ENCODE peak calls at places on chromosomes 3 and 15, in five cellular contexts. O is sigmoid colon; H is naive thymus-derived CD4-positive, alpha-beta T cell; K is psoas muscle; Q is uterus. C is an unnamed sample. For H3K36me3 and H3K4me1, the result is how much of the 10 kb centered on the place peaks cover.

GRCh38 chr3:152298393-152299242 is 29.9 kb downstream of the MBNL1 start:
- DNase-seq in O (peak), H (peak), K (peak), Q (peak), C (peak)

GRCh38 chr3:64355473-64355872 is 130.2 kb upstream of the PRICKLE2 start:
- DNase-seq in O (no peak), H (no peak), K (no peak), Q (peak), C (no peak)

GRCh38 chr3:20027136-20027535 is 13.1 kb upstream of the KAT2B start:
- DNase-seq in O (no peak), H (no peak), K (no peak), Q (no peak), C (no peak)

GRCh38 chr3:14371573-14372474 is 30.6 kb upstream of the SLC6A6 start:
- DNase-seq in O (peak), H (no peak), K (peak), Q (peak), C (no peak)

GRCh38 chr3:69186575-69187093 is 64.2 kb upstream of the LMOD3 start:
- DNase-seq in O (no peak), H (no peak), K (no peak), Q (no peak), C (no peak)

GRCh38 chr15:67578020-67578600 is 35.6 kb downstream of the MAP2K5 start:
- DNase-seq in O (no peak), H (no peak), K (no peak), Q (no peak), C (no peak)

GRCh38 chr3:102299125-102299877 is 135.5 kb upstream of the ZPLD1 start:
- DNase-seq in O (no peak), H (no peak), K (no peak), Q (no peak), C (no peak)

GRCh38 chr15:57425842-57426241 is 49.5 kb downstream of the CGNL1 start:
- DNase-seq in O (no peak), H (no peak), K (no peak), Q (no peak), C (no peak)

GRCh38 chr3:102979682-102980378 is 545.0 kb downstream of the ZPLD1 start:
- DNase-seq in O (peak), H (no peak), K (peak), Q (peak), C (no peak)

GRCh38 chr15:99105516-99106341 is 849 bp downstream of the SYNM start:
- DNase-seq in O (peak), H (peak), K (peak), Q (peak), C (peak)

GRCh38 chr3:49013113-49013737 is 5.2 kb downstream of the DALRD3 start:
- DNase-seq in O (no peak), H (no peak), K (no peak), Q (no peak), C (peak)

GRCh38 chr3:71430941-71431552 is 152.5 kb downstream of the FOXP1 start:
- DNase-seq in O (no peak), H (no peak), K (no peak), Q (no peak), C (no peak)

GRCh38 chr3:69941439-69942176 is 57.9 kb upstream of the SAMMSON start:
- DNase-seq in O (no peak), H (no peak), K (no peak), Q (no peak), C (no peak)

GRCh38 chr15:43538091-43538490 is 20.7 kb downstream of the MAP1A start:
- DNase-seq in O (no peak), H (no peak), K (no peak), Q (no peak), C (no peak)

GRCh38 chr15:53272116-53272515 is 482.0 kb upstream of the ONECUT1 start:
- DNase-seq in O (no peak), H (no peak), K (no peak), Q (no peak), C (no peak)

GRCh38 chr15:101004500-101004899 is 85.3 kb downstream of the LRRK1 start:
- DNase-seq in O (peak), H (no peak), K (no peak), Q (no peak), C (no peak)

GRCh38 chr15:82533801-82534200 is 6.5 kb downstream of the RPS17 start:
- DNase-seq in O (no peak), H (no peak), K (no peak), Q (no peak), C (no peak)

GRCh38 chr15:71131601-71132357 is 16.5 kb downstream of the THSD4 start:
- DNase-seq in O (no peak), H (no peak), K (no peak), Q (no peak), C (no peak)

GRCh38 chr15:48021336-48022086 is 99.3 kb upstream of the SLC24A5 start:
- DNase-seq in O (no peak), H (no peak), K (no peak), Q (no peak), C (no peak)

GRCh38 chr15:66488525-66488924 is 9.0 kb downstream of the SNAPC5 start:
- DNase-seq in O (no peak), H (no peak), K (no peak), Q (no peak), C (no peak)

GRCh38 chr3:87488725-87489124 is 212.3 kb upstream of the POU1F1 start:
- DNase-seq in O (no peak), H (no peak), K (no peak), Q (no peak), C (no peak)

GRCh38 chr3:127455541-127456450 is 134.7 kb downstream of the TPRA1 start:
- DNase-seq in O (peak), H (peak), K (peak), Q (no peak), C (peak)

GRCh38 chr15:22903961-22904534 is 65.6 kb downstream of the NIPA2 start:
- DNase-seq in O (no peak), H (no peak), K (no peak), Q (no peak), C (no peak)

GRCh38 chr3:176159796-176160195 is 1037.5 kb downstream of the TBL1XR1 start:
- DNase-seq in O (no peak), H (no peak), K (no peak), Q (no peak), C (no peak)

GRCh38 chr15:84586641-84587160 is 14.1 kb upstream of the ZSCAN2 start:
- DNase-seq in O (no peak), H (no peak), K (no peak), Q (no peak), C (no peak)

GRCh38 chr15:36811903-36812302 is 232.5 kb downstream of the CDIN1 start:
- DNase-seq in O (no peak), H (no peak), K (no peak), Q (no peak), C (no peak)

GRCh38 chr3:154151969-154152368 is 30.8 kb downstream of the ARHGEF26 start:
- DNase-seq in O (no peak), H (no peak), K (no peak), Q (no peak), C (no peak)

GRCh38 chr3:58580826-58581327 is 3.7 kb upstream of the FAM107A start:
- DNase-seq in O (no peak), H (no peak), K (no peak), Q (no peak), C (no peak)

GRCh38 chr3:13274125-13274873 is 145.8 kb downstream of the NUP210 start:
- DNase-seq in O (peak), H (no peak), K (no peak), Q (no peak), C (no peak)

GRCh38 chr3:3685721-3686120 is 113.5 kb upstream of the LRRN1 start:
- DNase-seq in O (no peak), H (no peak), K (no peak), Q (no peak), C (no peak)

GRCh38 chr3:184368116-184368803 is 6.8 kb downstream of the POLR2H start:
- DNase-seq in O (peak), H (no peak), K (no peak), Q (no peak), C (no peak)

GRCh38 chr3:97830627-97831026 is 8.8 kb downstream of the CRYBG3 start:
- DNase-seq in O (no peak), H (no peak), K (no peak), Q (no peak), C (no peak)

GRCh38 chr15:75235051-75235673 is 23.0 kb upstream of the GOLGA6C start:
- DNase-seq in O (peak), H (no peak), K (peak), Q (no peak), C (no peak)

GRCh38 chr15:47460775-47461174 is 256.5 kb upstream of the SEMA6D start:
- DNase-seq in O (no peak), H (no peak), K (no peak), Q (no peak), C (no peak)

GRCh38 chr3:64456674-64457073 is 231.1 kb downstream of the ADAMTS9 start:
- DNase-seq in O (no peak), H (no peak), K (no peak), Q (no peak), C (no peak)

GRCh38 chr15:89472785-89473256 is 23.6 kb downstream of the RHCG start:
- DNase-seq in O (no peak), H (no peak), K (no peak), Q (no peak), C (peak)

GRCh38 chr15:24985224-24985623 is 30.4 kb downstream of the SNRPN start:
- DNase-seq in O (no peak), H (no peak), K (no peak), Q (no peak), C (no peak)

DNA sequence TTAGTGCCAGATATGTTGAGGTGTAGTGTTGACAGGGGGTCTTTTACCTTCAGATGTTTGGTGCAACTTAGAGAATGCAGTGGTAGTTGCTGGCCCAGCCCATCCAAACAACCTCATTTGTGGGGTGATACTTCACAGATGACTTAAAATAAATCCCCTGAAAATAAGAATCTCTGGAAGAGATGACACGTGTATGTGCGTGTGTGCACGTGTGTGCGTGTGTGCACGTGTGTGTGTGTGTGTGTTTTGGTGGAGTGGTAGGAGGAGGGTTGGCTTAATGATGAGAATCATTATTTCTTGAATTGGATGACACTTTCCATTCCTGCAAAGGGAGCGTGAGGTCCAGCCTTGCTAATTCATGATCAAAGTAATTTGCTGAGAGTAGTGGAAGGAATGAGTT is 31.9 kb downstream of the SNRPN start:
- DNase-seq in O (no peak), H (no peak), K (no peak), Q (no peak), C (no peak)
- H3K36me3 ChIP-seq in O (under half), H (half or more), K (under half), Q (under half), C (under half)

DNA sequence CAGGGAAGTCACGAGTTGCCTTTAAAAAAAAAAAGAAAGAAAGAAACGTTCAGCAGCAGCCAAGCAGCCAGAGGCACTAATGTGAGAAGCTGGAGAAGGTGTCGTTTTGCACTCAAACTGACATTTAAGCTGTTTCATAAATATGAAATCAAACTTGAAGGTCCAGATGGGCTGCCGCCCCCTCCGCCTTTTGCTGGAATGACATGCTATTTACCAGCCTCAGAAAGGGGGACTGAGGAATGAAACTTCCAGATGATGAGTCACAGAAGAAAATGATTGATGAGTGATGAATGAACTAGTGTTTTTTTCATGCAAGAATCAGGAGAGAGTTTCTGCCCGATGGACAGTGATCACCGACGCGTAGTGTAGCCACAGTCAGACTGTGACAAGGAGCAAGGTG is 396.8 kb downstream of the IGSF11 start:
- DNase-seq in O (no peak), H (no peak), K (no peak), Q (no peak), C (no peak)
- H3K4me1 ChIP-seq in O (under half), H (under half), K (under half), Q (under half), C (under half)

DNA sequence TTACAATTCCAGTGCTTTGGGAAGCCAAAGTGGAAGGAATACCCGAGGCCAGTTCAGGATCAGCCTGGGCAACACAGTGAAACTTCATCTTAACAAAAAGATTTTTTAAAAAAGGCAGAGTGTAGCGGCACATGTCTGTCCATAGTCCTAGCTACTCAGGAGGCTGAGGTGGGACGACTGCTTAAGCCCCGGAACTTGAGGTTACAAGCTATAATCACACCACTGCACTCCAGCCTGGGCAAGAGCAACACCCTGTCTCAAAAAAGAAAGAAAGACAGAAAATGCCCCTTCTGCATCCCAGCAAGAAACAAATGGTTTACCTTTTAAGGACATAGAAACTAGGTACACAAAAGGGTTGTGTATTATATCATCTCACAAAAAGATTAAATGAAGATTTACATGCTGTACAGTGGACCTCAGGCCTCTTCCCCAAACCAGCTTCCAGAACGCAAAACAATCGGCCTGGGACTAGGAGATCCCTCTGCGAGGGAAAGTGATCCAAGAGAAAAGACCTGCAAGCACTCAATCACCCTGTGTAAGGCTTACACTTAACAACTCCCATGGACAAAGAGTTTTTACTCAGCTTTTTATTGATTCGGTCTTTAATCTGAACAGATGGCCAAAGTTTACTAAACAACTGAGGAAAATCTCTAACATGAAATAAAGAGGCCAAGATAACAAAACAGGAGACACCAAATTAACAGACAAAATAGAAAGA is 21.2 kb downstream of the TFDP2 start:
- DNase-seq in O (no peak), H (no peak), K (no peak), Q (no peak), C (no peak)
- H3K36me3 ChIP-seq in O (under half), H (under half), K (under half), Q (under half), C (under half)

GRCh38 chr15:60374209-60374608 is 23.6 kb downstream of the ANXA2 start:
- DNase-seq in O (no peak), H (no peak), K (no peak), Q (no peak), C (no peak)

GRCh38 chr15:60373745-60374144 is 24.0 kb downstream of the ANXA2 start:
- DNase-seq in O (no peak), H (no peak), K (no peak), Q (no peak), C (no peak)

GRCh38 chr15:60372223-60372622 is 25.6 kb downstream of the ANXA2 start:
- DNase-seq in O (no peak), H (no peak), K (no peak), Q (no peak), C (no peak)

GRCh38 chr15:60372756-60373155 is 25.0 kb downstream of the ANXA2 start:
- DNase-seq in O (no peak), H (no peak), K (no peak), Q (no peak), C (no peak)

GRCh38 chr15:60373327-60373726 is 24.5 kb downstream of the ANXA2 start:
- DNase-seq in O (no peak), H (no peak), K (no peak), Q (no peak), C (no peak)
- H3K4me1 ChIP-seq in O (half or more), H (under half), K (half or more), Q (under half), C (under half)

GRCh38 chr3:51692980-51693395 is 13.9 kb upstream of the GRM2 start:
- DNase-seq in O (no peak), H (no peak), K (no peak), Q (no peak), C (no peak)
- H3K36me3 ChIP-seq in O (under half), H (half or more), K (under half), Q (under half), C (half or more)

GRCh38 chr3:8494332-8494731 is 7.3 kb upstream of the LMCD1 start:
- DNase-seq in O (no peak), H (no peak), K (no peak), Q (no peak), C (no peak)
- H3K4me1 ChIP-seq in O (under half), H (under half), K (under half), Q (under half), C (under half)